ENCODE peak calls at places on chromosomes 16 and 17, in ten cellular contexts. G is cardiac fibroblast; C is effector memory CD4-positive, alpha-beta T cell; A is mesendoderm; Q is heart right ventricle; N is thoracic aorta; O is aorta; S is stomach; H is MM.1S; X is A549. D is an unnamed sample.

GRCh38 chr17:68248199-68248825 is 469 bp downstream of the AMZ2 start:
- DNase-seq in G (peak), N (no peak), A (no peak), C (no peak), S (peak), X (no peak), H (peak), O (no peak), Q (no peak), D (peak)

GRCh38 chr16:30351586-30352419 is 3.3 kb downstream of the CD2BP2 start:
- DNase-seq in O (peak), Q (peak), G (peak), N (peak), X (peak), C (no peak), H (no peak), S (peak), A (no peak), D (peak)

GRCh38 chr17:27384261-27384701 is 72.0 kb upstream of the KSR1 start:
- DNase-seq in X (peak), Q (peak), C (no peak), N (peak), A (peak), G (peak), H (no peak), O (peak), S (peak), D (peak)

GRCh38 chr16:76705883-76706282 is 428.7 kb downstream of the CNTNAP4 start:
- DNase-seq in Q (no peak), O (no peak), G (no peak), A (no peak), C (no peak), S (no peak), X (no peak), N (no peak), H (no peak), D (no peak)

GRCh38 chr17:13350466-13350865 is 251.3 kb downstream of the HS3ST3A1 start:
- DNase-seq in G (no peak), S (no peak), N (no peak), X (no peak), C (no peak), Q (no peak), H (no peak), O (no peak), A (no peak), D (no peak)

GRCh38 chr17:77322534-77323412 is 182.0 kb downstream of the SEC14L1 start:
- DNase-seq in A (peak), C (no peak), X (peak), S (peak), G (peak), N (peak), O (peak), H (no peak), Q (peak), D (peak)

GRCh38 chr16:76654421-76654820 is 377.2 kb downstream of the CNTNAP4 start:
- DNase-seq in G (no peak), X (no peak), N (no peak), Q (no peak), A (no peak), H (no peak), O (no peak), C (no peak), S (no peak), D (no peak)

GRCh38 chr17:16001498-16001897 is 1.9 kb downstream of the TTC19 start:
- DNase-seq in G (peak), S (no peak), Q (no peak), C (no peak), O (no peak), A (no peak), X (peak), N (no peak), H (no peak), D (no peak)

GRCh38 chr16:29029168-29029994 is 44.5 kb downstream of the LAT start:
- DNase-seq in C (peak), S (no peak), X (peak), Q (no peak), G (peak), H (no peak), A (peak), N (peak), O (peak), D (peak)

GRCh38 chr17:55272711-55273578 is 8.2 kb downstream of the HLF start:
- DNase-seq in N (no peak), O (no peak), Q (no peak), X (no peak), A (no peak), C (no peak), S (no peak), H (no peak), G (no peak), D (no peak)

GRCh38 chr17:13351046-13351445 is 250.7 kb downstream of the HS3ST3A1 start:
- DNase-seq in O (no peak), C (no peak), A (no peak), X (no peak), S (no peak), Q (no peak), G (no peak), N (no peak), H (no peak), D (peak)

GRCh38 chr16:13419589-13419988 is 500.4 kb upstream of the ERCC4 start:
- DNase-seq in Q (no peak), O (no peak), X (no peak), C (no peak), H (no peak), G (no peak), N (no peak), S (no peak), A (no peak), D (no peak)

GRCh38 chr16:31356566-31357323 is 1.8 kb downstream of the ITGAX start:
- DNase-seq in S (no peak), H (no peak), N (no peak), C (no peak), G (no peak), Q (no peak), X (no peak), A (peak), O (peak), D (no peak)

GRCh38 chr17:79991924-79992656 is 43.6 kb downstream of the TBC1D16 start:
- DNase-seq in C (no peak), G (no peak), N (no peak), O (no peak), H (no peak), S (peak), X (peak), Q (peak), A (peak), D (no peak)

GRCh38 chr17:57629470-57629869 is 115.6 kb downstream of the CCDC182 start:
- DNase-seq in N (no peak), A (no peak), X (no peak), S (no peak), C (no peak), H (peak), Q (no peak), O (no peak), G (no peak), D (no peak)

GRCh38 chr16:73092236-73092781 is 44.4 kb upstream of the ZFHX3 start:
- DNase-seq in X (no peak), Q (no peak), G (peak), C (no peak), S (no peak), N (no peak), A (peak), H (no peak), O (no peak), D (no peak)

GRCh38 chr17:57279432-57279831 is 23.1 kb downstream of the MSI2 start:
- DNase-seq in A (no peak), X (no peak), Q (no peak), O (no peak), H (no peak), N (no peak), S (no peak), G (no peak), C (no peak), D (no peak)

GRCh38 chr16:68417711-68418301 is 30.5 kb downstream of the SMPD3 start:
- DNase-seq in G (no peak), H (peak), N (no peak), X (no peak), A (no peak), S (peak), Q (peak), O (no peak), C (peak), D (no peak)

GRCh38 chr16:11094075-11094593 is 149.8 kb downstream of the CLEC16A start:
- DNase-seq in Q (no peak), X (no peak), C (no peak), N (no peak), H (peak), O (no peak), G (peak), S (no peak), A (peak), D (no peak)

GRCh38 chr16:73268311-73268997 is 220.5 kb upstream of the ZFHX3 start:
- DNase-seq in N (no peak), A (peak), O (no peak), S (no peak), C (no peak), H (no peak), Q (no peak), G (peak), X (peak), D (no peak)

GRCh38 chr17:82373731-82374625 is 2.4 kb downstream of the UTS2R start:
- DNase-seq in N (no peak), C (no peak), H (no peak), X (no peak), O (no peak), G (no peak), A (no peak), Q (no peak), S (no peak), D (no peak)

GRCh38 chr16:56482667-56483236 is 31.4 kb downstream of the OGFOD1 start:
- DNase-seq in H (no peak), S (no peak), C (no peak), X (no peak), Q (no peak), O (no peak), A (no peak), N (no peak), G (no peak), D (no peak)

GRCh38 chr17:62966426-62967110 is 533 bp downstream of the TANC2 start:
- DNase-seq in A (peak), O (peak), C (peak), H (no peak), N (no peak), S (peak), Q (peak), X (peak), G (no peak), D (no peak)

GRCh38 chr16:86571197-86571915 is 4.7 kb downstream of the FOXC2 start:
- DNase-seq in X (no peak), Q (no peak), A (peak), C (no peak), O (no peak), G (no peak), S (no peak), H (no peak), N (no peak), D (no peak)

GRCh38 chr16:86569843-86570447 is 3.3 kb downstream of the FOXC2 start:
- DNase-seq in N (no peak), C (no peak), H (no peak), Q (no peak), X (no peak), O (no peak), G (no peak), S (no peak), A (no peak), D (no peak)

GRCh38 chr16:86568677-86569623 is 2.3 kb downstream of the FOXC2 start:
- DNase-seq in S (no peak), A (peak), G (no peak), N (no peak), X (no peak), O (no peak), H (no peak), Q (no peak), C (no peak), D (no peak)

GRCh38 chr16:86572041-86572521 is 5.5 kb downstream of the FOXC2 start:
- DNase-seq in H (no peak), X (no peak), Q (no peak), N (no peak), S (no peak), A (peak), O (peak), C (no peak), G (no peak), D (no peak)

DNA sequence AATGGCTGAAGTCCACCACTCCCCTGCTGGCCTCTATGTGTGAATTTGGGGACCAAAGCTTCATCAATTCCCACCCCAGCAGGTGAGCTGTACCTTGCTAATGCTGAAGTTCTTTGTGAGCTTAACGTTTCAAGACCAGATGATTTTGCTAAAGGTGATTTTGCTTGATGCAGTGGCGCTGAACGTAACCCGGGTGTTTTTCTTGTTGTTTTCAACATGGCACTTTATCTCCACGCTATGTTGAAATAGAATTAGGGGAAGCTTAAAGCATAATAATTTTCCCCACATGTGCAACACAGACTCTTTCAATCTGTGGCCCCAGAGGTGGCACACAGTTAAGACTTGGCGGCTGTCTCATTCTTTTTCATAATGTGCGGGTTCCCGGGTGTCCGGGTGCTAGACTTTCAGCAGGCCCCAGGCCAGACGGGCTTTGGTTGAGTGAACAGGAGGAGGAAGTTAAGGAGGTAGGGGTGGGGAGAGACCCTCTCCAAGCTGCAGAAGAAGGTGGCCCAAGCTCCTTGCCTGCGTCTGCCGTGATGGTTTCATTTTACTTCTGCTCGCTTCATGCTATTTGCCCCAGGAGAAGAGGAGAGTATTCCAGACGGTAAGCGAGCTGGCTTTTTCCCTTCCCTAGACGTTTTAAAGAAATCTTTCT is 4.0 kb downstream of the FOXC2 start:
- DNase-seq in A (peak), G (no peak), C (no peak), H (no peak), O (no peak), S (no peak), X (no peak), N (no peak), Q (no peak), D (no peak)
- H3K4me3 ChIP-seq in A (no peak), G (peak), C (no peak), H (no peak), O (peak), S (no peak), X (no peak), N (peak), Q (peak), D (peak)

DNA sequence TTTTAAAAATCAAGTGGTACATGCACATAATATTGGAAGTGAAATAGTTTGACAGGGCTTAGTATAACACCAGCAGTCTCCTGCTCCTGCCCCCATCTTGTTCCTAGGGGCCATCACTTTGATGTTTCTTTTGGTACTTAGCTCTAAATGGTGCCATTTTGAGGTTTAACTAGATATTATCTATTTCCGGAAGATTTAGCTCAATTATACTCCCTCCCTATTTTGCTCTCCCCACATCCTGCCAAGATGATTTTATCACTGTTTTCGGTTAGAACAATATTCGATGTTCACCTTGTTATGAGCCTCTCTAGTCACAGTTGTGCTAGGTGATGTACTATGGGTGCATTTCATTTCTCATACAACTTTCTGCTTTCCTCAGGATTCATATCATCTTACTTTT is 20.0 kb upstream of the SLC35G3 start:
- DNase-seq in N (no peak), C (peak), G (no peak), X (no peak), O (no peak), A (no peak), S (no peak), Q (no peak), H (no peak), D (no peak)
- H3K4me3 ChIP-seq in N (no peak), C (peak), G (no peak), X (no peak), O (no peak), A (no peak), S (no peak), Q (no peak), H (no peak), D (no peak)

DNA sequence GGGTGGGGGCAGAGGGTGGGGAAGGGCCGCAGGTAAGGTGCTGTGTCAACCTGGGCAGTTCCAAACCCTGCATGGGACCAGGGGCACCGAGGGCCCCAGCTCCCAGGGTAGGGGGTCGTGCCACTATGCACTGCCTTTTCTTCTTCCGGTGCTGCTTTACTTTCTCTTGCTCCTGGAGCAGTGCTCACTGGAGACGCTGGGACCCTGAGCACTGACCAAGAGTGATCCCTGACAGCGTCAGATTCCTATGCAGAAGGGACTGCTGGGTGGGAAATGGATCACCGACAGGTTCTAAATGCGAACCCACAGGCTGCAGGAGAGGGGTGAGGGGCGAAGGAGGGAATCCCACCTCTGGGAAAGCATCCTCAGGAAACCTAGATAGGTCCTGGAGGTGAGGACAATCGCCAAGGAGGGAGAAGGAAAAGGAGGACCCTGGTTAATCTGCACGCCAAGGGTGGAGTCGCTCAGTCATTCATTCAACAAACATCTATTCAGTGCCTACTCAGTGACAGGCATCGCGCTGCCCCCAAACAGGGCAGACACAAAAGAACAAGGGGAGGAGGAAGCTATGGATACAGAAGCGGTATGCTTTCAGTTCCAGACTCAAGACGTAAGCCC is 470.2 kb downstream of the SOX9 start:
- DNase-seq in S (no peak), G (no peak), Q (no peak), N (no peak), C (no peak), A (no peak), O (no peak), X (peak), H (no peak), D (no peak)
- H3K4me3 ChIP-seq in S (peak), G (peak), Q (peak), N (peak), C (peak), A (no peak), O (no peak), X (peak), H (peak), D (peak)

GRCh38 chr17:48592592-48592991 is 987 bp downstream of the HOXB5 start:
- DNase-seq in N (no peak), G (no peak), H (no peak), A (no peak), S (no peak), Q (no peak), X (no peak), O (no peak), C (no peak), D (no peak)
- H3K4me3 ChIP-seq in N (peak), G (no peak), H (peak), A (no peak), S (peak), Q (peak), X (no peak), O (no peak), C (peak), D (peak)